ENCODE peak calls at places on chromosomes 7 and 10, in ten cellular contexts. One of them, this sample, is unnamed.

GRCh38 chr7:23474098-23474828 is 4.0 kb upstream of the IGF2BP3 start:
- DNase-seq in iris pigment epithelial cell: peak; percentile 97
- DNase-seq in stimulated activated CD4-positive, alpha-beta T cell treated with anti-CD3 and anti-CD28 coated beads, Interleukin-4, amount 100 ng/mL, for 1 hour: peak; percentile 60
- DNase-seq in NCI-H1436: peak; percentile 96
- DNase-seq in sciatic nerve: peak; percentile 80
- DNase-seq in GM19239: peak; percentile 77
- DNase-seq in central memory CD4-positive, alpha-beta T cell: no peak
- DNase-seq in hippocampal formation: no peak
- DNase-seq in HT-29: peak; percentile 99
- DNase-seq in HuH-7.5: peak; percentile 96
- DNase-seq in this sample: no peak

GRCh38 chr7:90988996-90989765 is 275.1 kb upstream of the FZD1 start:
- DNase-seq in iris pigment epithelial cell: no peak
- DNase-seq in stimulated activated CD4-positive, alpha-beta T cell treated with anti-CD3 and anti-CD28 coated beads, Interleukin-4, amount 100 ng/mL, for 1 hour: no peak
- DNase-seq in NCI-H1436: no peak
- DNase-seq in sciatic nerve: no peak
- DNase-seq in GM19239: no peak
- DNase-seq in central memory CD4-positive, alpha-beta T cell: no peak
- DNase-seq in hippocampal formation: no peak
- DNase-seq in HT-29: no peak
- DNase-seq in HuH-7.5: no peak
- DNase-seq in this sample: no peak

GRCh38 chr10:70967591-70968588 is 79.5 kb upstream of the PCBD1 start:
- DNase-seq in iris pigment epithelial cell: peak; percentile 34
- DNase-seq in stimulated activated CD4-positive, alpha-beta T cell treated with anti-CD3 and anti-CD28 coated beads, Interleukin-4, amount 100 ng/mL, for 1 hour: no peak
- DNase-seq in NCI-H1436: no peak
- DNase-seq in sciatic nerve: no peak
- DNase-seq in GM19239: peak; percentile 43
- DNase-seq in central memory CD4-positive, alpha-beta T cell: no peak
- DNase-seq in hippocampal formation: no peak
- DNase-seq in HT-29: peak; percentile 3
- DNase-seq in HuH-7.5: no peak
- DNase-seq in this sample: no peak

GRCh38 chr7:151432658-151433521 is 7.1 kb downstream of the CRYGN start:
- DNase-seq in iris pigment epithelial cell: no peak
- DNase-seq in stimulated activated CD4-positive, alpha-beta T cell treated with anti-CD3 and anti-CD28 coated beads, Interleukin-4, amount 100 ng/mL, for 1 hour: peak; percentile 49
- DNase-seq in NCI-H1436: no peak
- DNase-seq in sciatic nerve: peak; percentile 52
- DNase-seq in GM19239: peak; percentile 64
- DNase-seq in central memory CD4-positive, alpha-beta T cell: peak; percentile 58
- DNase-seq in hippocampal formation: no peak
- DNase-seq in HT-29: no peak
- DNase-seq in HuH-7.5: no peak
- DNase-seq in this sample: no peak

GRCh38 chr10:46541017-46541661 is 15.3 kb downstream of the GPRIN2 start:
- DNase-seq in iris pigment epithelial cell: peak; percentile 41
- DNase-seq in stimulated activated CD4-positive, alpha-beta T cell treated with anti-CD3 and anti-CD28 coated beads, Interleukin-4, amount 100 ng/mL, for 1 hour: no peak
- DNase-seq in NCI-H1436: no peak
- DNase-seq in sciatic nerve: peak; percentile 66
- DNase-seq in GM19239: no peak
- DNase-seq in central memory CD4-positive, alpha-beta T cell: no peak
- DNase-seq in hippocampal formation: no peak
- DNase-seq in HT-29: no peak
- DNase-seq in HuH-7.5: peak; percentile 71
- DNase-seq in this sample: no peak

GRCh38 chr7:134212576-134213546 is 85.7 kb downstream of the LRGUK start:
- DNase-seq in iris pigment epithelial cell: peak; percentile 34
- DNase-seq in stimulated activated CD4-positive, alpha-beta T cell treated with anti-CD3 and anti-CD28 coated beads, Interleukin-4, amount 100 ng/mL, for 1 hour: no peak
- DNase-seq in NCI-H1436: no peak
- DNase-seq in sciatic nerve: no peak
- DNase-seq in GM19239: no peak
- DNase-seq in central memory CD4-positive, alpha-beta T cell: no peak
- DNase-seq in hippocampal formation: no peak
- DNase-seq in HT-29: no peak
- DNase-seq in HuH-7.5: no peak
- DNase-seq in this sample: no peak

GRCh38 chr10:113047963-113048781 is 98.1 kb downstream of the TCF7L2 start:
- DNase-seq in iris pigment epithelial cell: no peak
- DNase-seq in stimulated activated CD4-positive, alpha-beta T cell treated with anti-CD3 and anti-CD28 coated beads, Interleukin-4, amount 100 ng/mL, for 1 hour: no peak
- DNase-seq in NCI-H1436: peak; percentile 23
- DNase-seq in sciatic nerve: no peak
- DNase-seq in GM19239: no peak
- DNase-seq in central memory CD4-positive, alpha-beta T cell: no peak
- DNase-seq in hippocampal formation: no peak
- DNase-seq in HT-29: no peak
- DNase-seq in HuH-7.5: no peak
- DNase-seq in this sample: no peak

GRCh38 chr10:17263580-17263979 is 35.5 kb downstream of the VIM start:
- DNase-seq in iris pigment epithelial cell: no peak
- DNase-seq in stimulated activated CD4-positive, alpha-beta T cell treated with anti-CD3 and anti-CD28 coated beads, Interleukin-4, amount 100 ng/mL, for 1 hour: no peak
- DNase-seq in NCI-H1436: no peak
- DNase-seq in sciatic nerve: no peak
- DNase-seq in GM19239: no peak
- DNase-seq in central memory CD4-positive, alpha-beta T cell: no peak
- DNase-seq in hippocampal formation: no peak
- DNase-seq in HT-29: no peak
- DNase-seq in HuH-7.5: no peak
- DNase-seq in this sample: no peak

GRCh38 chr10:3666525-3667302 is 118.3 kb downstream of the KLF6 start:
- DNase-seq in iris pigment epithelial cell: no peak
- DNase-seq in stimulated activated CD4-positive, alpha-beta T cell treated with anti-CD3 and anti-CD28 coated beads, Interleukin-4, amount 100 ng/mL, for 1 hour: peak; percentile 48
- DNase-seq in NCI-H1436: no peak
- DNase-seq in sciatic nerve: no peak
- DNase-seq in GM19239: no peak
- DNase-seq in central memory CD4-positive, alpha-beta T cell: peak; percentile 49
- DNase-seq in hippocampal formation: no peak
- DNase-seq in HT-29: no peak
- DNase-seq in HuH-7.5: no peak
- DNase-seq in this sample: no peak

GRCh38 chr10:130621231-130621775 is 485.1 kb downstream of the GLRX3 start:
- DNase-seq in iris pigment epithelial cell: peak; percentile 51
- DNase-seq in stimulated activated CD4-positive, alpha-beta T cell treated with anti-CD3 and anti-CD28 coated beads, Interleukin-4, amount 100 ng/mL, for 1 hour: no peak
- DNase-seq in NCI-H1436: no peak
- DNase-seq in sciatic nerve: no peak
- DNase-seq in GM19239: no peak
- DNase-seq in central memory CD4-positive, alpha-beta T cell: no peak
- DNase-seq in hippocampal formation: no peak
- DNase-seq in HT-29: no peak
- DNase-seq in HuH-7.5: no peak
- DNase-seq in this sample: no peak

GRCh38 chr7:97971990-97972943 is 17.7 kb downstream of the OCM2 start:
- DNase-seq in iris pigment epithelial cell: peak; percentile 73
- DNase-seq in stimulated activated CD4-positive, alpha-beta T cell treated with anti-CD3 and anti-CD28 coated beads, Interleukin-4, amount 100 ng/mL, for 1 hour: peak; percentile 86
- DNase-seq in NCI-H1436: peak; percentile 79
- DNase-seq in sciatic nerve: peak; percentile 84
- DNase-seq in GM19239: peak; percentile 90
- DNase-seq in central memory CD4-positive, alpha-beta T cell: peak; percentile 81
- DNase-seq in hippocampal formation: peak; percentile 64
- DNase-seq in HT-29: peak; percentile 92
- DNase-seq in HuH-7.5: peak; percentile 87
- DNase-seq in this sample: peak; percentile 32

GRCh38 chr7:493661-494251 is 25.9 kb downstream of the PDGFA start:
- DNase-seq in iris pigment epithelial cell: no peak
- DNase-seq in stimulated activated CD4-positive, alpha-beta T cell treated with anti-CD3 and anti-CD28 coated beads, Interleukin-4, amount 100 ng/mL, for 1 hour: no peak
- DNase-seq in NCI-H1436: no peak
- DNase-seq in sciatic nerve: peak; percentile 57
- DNase-seq in GM19239: no peak
- DNase-seq in central memory CD4-positive, alpha-beta T cell: no peak
- DNase-seq in hippocampal formation: no peak
- DNase-seq in HT-29: no peak
- DNase-seq in HuH-7.5: no peak
- DNase-seq in this sample: no peak

GRCh38 chr10:132515811-132516726 is 21.5 kb upstream of the INPP5A start:
- DNase-seq in iris pigment epithelial cell: no peak
- DNase-seq in stimulated activated CD4-positive, alpha-beta T cell treated with anti-CD3 and anti-CD28 coated beads, Interleukin-4, amount 100 ng/mL, for 1 hour: no peak
- DNase-seq in NCI-H1436: no peak
- DNase-seq in sciatic nerve: peak; percentile 63
- DNase-seq in GM19239: no peak
- DNase-seq in central memory CD4-positive, alpha-beta T cell: no peak
- DNase-seq in hippocampal formation: no peak
- DNase-seq in HT-29: no peak
- DNase-seq in HuH-7.5: no peak
- DNase-seq in this sample: no peak

GRCh38 chr10:46547881-46548780 is 8.3 kb downstream of the GPRIN2 start:
- DNase-seq in iris pigment epithelial cell: no peak
- DNase-seq in stimulated activated CD4-positive, alpha-beta T cell treated with anti-CD3 and anti-CD28 coated beads, Interleukin-4, amount 100 ng/mL, for 1 hour: no peak
- DNase-seq in NCI-H1436: no peak
- DNase-seq in sciatic nerve: peak; percentile 54
- DNase-seq in GM19239: no peak
- DNase-seq in central memory CD4-positive, alpha-beta T cell: no peak
- DNase-seq in hippocampal formation: no peak
- DNase-seq in HT-29: no peak
- DNase-seq in HuH-7.5: no peak
- DNase-seq in this sample: no peak

GRCh38 chr7:500521-501420 is 18.9 kb downstream of the PDGFA start:
- DNase-seq in iris pigment epithelial cell: no peak
- DNase-seq in stimulated activated CD4-positive, alpha-beta T cell treated with anti-CD3 and anti-CD28 coated beads, Interleukin-4, amount 100 ng/mL, for 1 hour: no peak
- DNase-seq in NCI-H1436: no peak
- DNase-seq in sciatic nerve: no peak
- DNase-seq in GM19239: no peak
- DNase-seq in central memory CD4-positive, alpha-beta T cell: no peak
- DNase-seq in hippocampal formation: no peak
- DNase-seq in HT-29: no peak
- DNase-seq in HuH-7.5: no peak
- DNase-seq in this sample: no peak

GRCh38 chr7:138245682-138246081 is 169.4 kb downstream of the AKR1D1 start:
- DNase-seq in iris pigment epithelial cell: peak; percentile 69
- DNase-seq in stimulated activated CD4-positive, alpha-beta T cell treated with anti-CD3 and anti-CD28 coated beads, Interleukin-4, amount 100 ng/mL, for 1 hour: no peak
- DNase-seq in NCI-H1436: no peak
- DNase-seq in sciatic nerve: no peak
- DNase-seq in GM19239: no peak
- DNase-seq in central memory CD4-positive, alpha-beta T cell: no peak
- DNase-seq in hippocampal formation: no peak
- DNase-seq in HT-29: no peak
- DNase-seq in HuH-7.5: no peak
- DNase-seq in this sample: no peak

GRCh38 chr7:102061981-102062390 is 224.7 kb upstream of the SH2B2 start:
- DNase-seq in iris pigment epithelial cell: peak; percentile 26
- DNase-seq in stimulated activated CD4-positive, alpha-beta T cell treated with anti-CD3 and anti-CD28 coated beads, Interleukin-4, amount 100 ng/mL, for 1 hour: no peak
- DNase-seq in NCI-H1436: no peak
- DNase-seq in sciatic nerve: no peak
- DNase-seq in GM19239: peak; percentile 44
- DNase-seq in central memory CD4-positive, alpha-beta T cell: no peak
- DNase-seq in hippocampal formation: no peak
- DNase-seq in HT-29: no peak
- DNase-seq in HuH-7.5: no peak
- DNase-seq in this sample: no peak

GRCh38 chr10:47254611-47255010 is 45.4 kb upstream of the GDF10 start:
- DNase-seq in iris pigment epithelial cell: no peak
- DNase-seq in stimulated activated CD4-positive, alpha-beta T cell treated with anti-CD3 and anti-CD28 coated beads, Interleukin-4, amount 100 ng/mL, for 1 hour: no peak
- DNase-seq in NCI-H1436: no peak
- DNase-seq in sciatic nerve: no peak
- DNase-seq in GM19239: no peak
- DNase-seq in central memory CD4-positive, alpha-beta T cell: no peak
- DNase-seq in hippocampal formation: no peak
- DNase-seq in HT-29: no peak
- DNase-seq in HuH-7.5: no peak
- DNase-seq in this sample: no peak

GRCh38 chr10:101280511-101280910 is 51.2 kb upstream of the LBX1 start:
- DNase-seq in iris pigment epithelial cell: no peak
- DNase-seq in stimulated activated CD4-positive, alpha-beta T cell treated with anti-CD3 and anti-CD28 coated beads, Interleukin-4, amount 100 ng/mL, for 1 hour: no peak
- DNase-seq in NCI-H1436: no peak
- DNase-seq in sciatic nerve: no peak
- DNase-seq in GM19239: no peak
- DNase-seq in central memory CD4-positive, alpha-beta T cell: no peak
- DNase-seq in hippocampal formation: no peak
- DNase-seq in HT-29: no peak
- DNase-seq in HuH-7.5: no peak
- DNase-seq in this sample: no peak

GRCh38 chr7:158716802-158717201 is 12.2 kb upstream of the NCAPG2 start:
- DNase-seq in iris pigment epithelial cell: no peak
- DNase-seq in stimulated activated CD4-positive, alpha-beta T cell treated with anti-CD3 and anti-CD28 coated beads, Interleukin-4, amount 100 ng/mL, for 1 hour: no peak
- DNase-seq in NCI-H1436: no peak
- DNase-seq in sciatic nerve: no peak
- DNase-seq in GM19239: no peak
- DNase-seq in central memory CD4-positive, alpha-beta T cell: no peak
- DNase-seq in hippocampal formation: no peak
- DNase-seq in HT-29: no peak
- DNase-seq in HuH-7.5: no peak
- DNase-seq in this sample: no peak

GRCh38 chr10:35579726-35580420 is 25.3 kb upstream of the GJD4 start:
- DNase-seq in iris pigment epithelial cell: no peak
- DNase-seq in stimulated activated CD4-positive, alpha-beta T cell treated with anti-CD3 and anti-CD28 coated beads, Interleukin-4, amount 100 ng/mL, for 1 hour: no peak
- DNase-seq in NCI-H1436: no peak
- DNase-seq in sciatic nerve: peak; percentile 26
- DNase-seq in GM19239: no peak
- DNase-seq in central memory CD4-positive, alpha-beta T cell: no peak
- DNase-seq in hippocampal formation: no peak
- DNase-seq in HT-29: no peak
- DNase-seq in HuH-7.5: no peak
- DNase-seq in this sample: no peak

This sample was measured in amygdala.